ENCODE peak calls at places on chromosomes 16 and 17, in seven cellular contexts. One of them, this sample, is unnamed.

GRCh38 chr17:40646791-40647548 is 648 bp downstream of the SMARCE1 start:
- DNase-seq in sigmoid colon: no peak
- DNase-seq in thoracic aorta: no peak
- DNase-seq in osteoblast: peak; percentile 77
- DNase-seq in MM.1S: peak; percentile 51
- DNase-seq in B cell: no peak
- DNase-seq in neural crest cell: peak; percentile 32
- DNase-seq in this sample: no peak

GRCh38 chr16:52993179-52993578 is 59.5 kb downstream of the CHD9NB start:
- DNase-seq in sigmoid colon: no peak
- DNase-seq in thoracic aorta: no peak
- DNase-seq in osteoblast: no peak
- DNase-seq in MM.1S: no peak
- DNase-seq in B cell: no peak
- DNase-seq in neural crest cell: no peak
- DNase-seq in this sample: no peak

GRCh38 chr16:2950400-2950724 is 13.7 kb upstream of the KREMEN2 start:
- DNase-seq in sigmoid colon: no peak
- DNase-seq in thoracic aorta: no peak
- DNase-seq in osteoblast: no peak
- DNase-seq in MM.1S: no peak
- DNase-seq in B cell: no peak
- DNase-seq in neural crest cell: no peak
- DNase-seq in this sample: no peak

GRCh38 chr17:81684442-81684911 is 666 bp downstream of the HGS start:
- DNase-seq in sigmoid colon: no peak
- DNase-seq in thoracic aorta: no peak
- DNase-seq in osteoblast: peak; percentile 99
- DNase-seq in MM.1S: no peak
- DNase-seq in B cell: no peak
- DNase-seq in neural crest cell: no peak
- DNase-seq in this sample: no peak

GRCh38 chr17:17484451-17484899 is 7.7 kb downstream of the MED9 start:
- DNase-seq in sigmoid colon: no peak
- DNase-seq in thoracic aorta: no peak
- DNase-seq in osteoblast: peak; percentile 56
- DNase-seq in MM.1S: no peak
- DNase-seq in B cell: no peak
- DNase-seq in neural crest cell: no peak
- DNase-seq in this sample: peak; percentile 49

GRCh38 chr17:9044796-9045470 is 23.6 kb downstream of the NTN1 start:
- DNase-seq in sigmoid colon: no peak
- DNase-seq in thoracic aorta: no peak
- DNase-seq in osteoblast: no peak
- DNase-seq in MM.1S: no peak
- DNase-seq in B cell: no peak
- DNase-seq in neural crest cell: no peak
- DNase-seq in this sample: no peak

GRCh38 chr16:88743693-88744519 is 37.6 kb downstream of the CTU2 start:
- DNase-seq in sigmoid colon: peak; percentile 91
- DNase-seq in thoracic aorta: peak; percentile 26
- DNase-seq in osteoblast: peak; percentile 99
- DNase-seq in MM.1S: no peak
- DNase-seq in B cell: peak; percentile 81
- DNase-seq in neural crest cell: peak; percentile 87
- DNase-seq in this sample: no peak

GRCh38 chr16:85733839-85734170 is 17.1 kb downstream of the C16orf74 start:
- DNase-seq in sigmoid colon: no peak
- DNase-seq in thoracic aorta: no peak
- DNase-seq in osteoblast: peak; percentile 88
- DNase-seq in MM.1S: no peak
- DNase-seq in B cell: no peak
- DNase-seq in neural crest cell: peak; percentile 48
- DNase-seq in this sample: no peak

GRCh38 chr17:66777689-66778225 is 57.2 kb upstream of the CACNG5 start:
- DNase-seq in sigmoid colon: no peak
- DNase-seq in thoracic aorta: no peak
- DNase-seq in osteoblast: no peak
- DNase-seq in MM.1S: no peak
- DNase-seq in B cell: no peak
- DNase-seq in neural crest cell: no peak
- DNase-seq in this sample: peak; percentile 28

GRCh38 chr16:58506241-58507194 is 6.6 kb downstream of the NDRG4 start:
- DNase-seq in sigmoid colon: peak; percentile 54
- DNase-seq in thoracic aorta: no peak
- DNase-seq in osteoblast: peak; percentile 74
- DNase-seq in MM.1S: no peak
- DNase-seq in B cell: no peak
- DNase-seq in neural crest cell: no peak
- DNase-seq in this sample: peak; percentile 81
- TF ChIP-seq CTCF in sigmoid colon: no peak
- TF ChIP-seq CTCF in thoracic aorta: no peak
- TF ChIP-seq CTCF in osteoblast: no peak
- TF ChIP-seq CTCF in MM.1S: no peak
- TF ChIP-seq CTCF in B cell: no peak
- TF ChIP-seq CTCF in neural crest cell: no peak
- TF ChIP-seq CTCF in this sample: no peak

DNA sequence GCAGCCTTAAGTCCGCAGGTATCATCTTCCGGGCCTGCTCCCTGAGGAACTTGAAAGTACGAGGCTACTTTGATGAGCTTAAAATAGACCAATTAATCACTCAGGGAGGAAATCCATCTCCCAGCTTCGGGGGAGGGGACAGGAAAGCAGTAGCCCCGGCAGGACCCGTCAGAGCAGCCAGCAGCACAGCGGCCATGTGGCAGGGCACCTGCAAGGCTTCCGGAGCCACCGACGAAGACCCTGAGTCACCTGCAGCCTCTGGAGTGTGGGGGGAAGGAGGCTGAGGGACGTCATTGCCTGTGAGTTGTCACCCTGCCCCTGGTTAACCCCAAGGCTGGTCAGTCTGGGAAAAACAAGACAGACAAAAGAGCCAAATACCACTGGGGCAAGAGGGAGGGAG is 4.4 kb upstream of the CYB561 start:
- DNase-seq in sigmoid colon: no peak
- DNase-seq in thoracic aorta: no peak
- DNase-seq in osteoblast: peak; percentile 88
- DNase-seq in MM.1S: no peak
- DNase-seq in B cell: no peak
- DNase-seq in neural crest cell: no peak
- DNase-seq in this sample: no peak
- TF ChIP-seq CTCF in sigmoid colon: no peak
- TF ChIP-seq CTCF in thoracic aorta: no peak
- TF ChIP-seq CTCF in osteoblast: no peak
- TF ChIP-seq CTCF in MM.1S: no peak
- TF ChIP-seq CTCF in B cell: no peak
- TF ChIP-seq CTCF in neural crest cell: no peak
- TF ChIP-seq CTCF in this sample: no peak

GRCh38 chr17:15090533-15090932 is 174.6 kb downstream of the PMP22 start:
- DNase-seq in sigmoid colon: no peak
- DNase-seq in thoracic aorta: no peak
- DNase-seq in osteoblast: no peak
- DNase-seq in MM.1S: no peak
- DNase-seq in B cell: no peak
- DNase-seq in neural crest cell: no peak
- DNase-seq in this sample: no peak

GRCh38 chr17:15092261-15092660 is 172.9 kb downstream of the PMP22 start:
- DNase-seq in sigmoid colon: no peak
- DNase-seq in thoracic aorta: no peak
- DNase-seq in osteoblast: no peak
- DNase-seq in MM.1S: no peak
- DNase-seq in B cell: no peak
- DNase-seq in neural crest cell: no peak
- DNase-seq in this sample: no peak

GRCh38 chr17:15092762-15093161 is 172.4 kb downstream of the PMP22 start:
- DNase-seq in sigmoid colon: no peak
- DNase-seq in thoracic aorta: no peak
- DNase-seq in osteoblast: peak; percentile 13
- DNase-seq in MM.1S: no peak
- DNase-seq in B cell: no peak
- DNase-seq in neural crest cell: no peak
- DNase-seq in this sample: no peak

GRCh38 chr17:15087946-15088345 is 177.2 kb downstream of the PMP22 start:
- DNase-seq in sigmoid colon: no peak
- DNase-seq in thoracic aorta: no peak
- DNase-seq in osteoblast: no peak
- DNase-seq in MM.1S: no peak
- DNase-seq in B cell: no peak
- DNase-seq in neural crest cell: no peak
- DNase-seq in this sample: no peak

GRCh38 chr17:15091825-15092224 is 173.3 kb downstream of the PMP22 start:
- DNase-seq in sigmoid colon: no peak
- DNase-seq in thoracic aorta: no peak
- DNase-seq in osteoblast: no peak
- DNase-seq in MM.1S: no peak
- DNase-seq in B cell: no peak
- DNase-seq in neural crest cell: no peak
- DNase-seq in this sample: no peak
- TF ChIP-seq CTCF in sigmoid colon: no peak
- TF ChIP-seq CTCF in thoracic aorta: no peak
- TF ChIP-seq CTCF in osteoblast: no peak
- TF ChIP-seq CTCF in MM.1S: no peak
- TF ChIP-seq CTCF in B cell: no peak
- TF ChIP-seq CTCF in neural crest cell: peak; percentile 43
- TF ChIP-seq CTCF in this sample: peak; percentile 79

DNA sequence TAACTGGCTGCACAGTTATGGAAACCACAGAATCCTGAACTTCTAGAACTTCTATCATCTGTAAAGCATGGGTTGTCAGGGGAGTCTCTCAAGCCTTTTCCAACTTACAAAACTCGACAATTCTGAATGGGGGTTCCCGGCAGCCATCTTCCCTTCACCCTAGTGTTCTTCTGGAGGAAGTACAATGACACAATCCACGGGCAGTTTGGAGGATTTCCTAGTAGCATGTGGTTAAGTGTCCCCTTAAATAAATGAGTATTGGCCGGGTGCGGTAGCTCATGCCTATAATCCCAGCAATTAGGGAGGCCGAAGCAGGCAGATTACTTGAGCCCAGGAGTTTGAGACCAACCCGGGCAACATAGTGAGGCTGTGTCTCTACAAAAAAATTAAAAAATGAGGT is 2.1 kb downstream of the SLC16A6 start:
- DNase-seq in sigmoid colon: no peak
- DNase-seq in thoracic aorta: no peak
- DNase-seq in osteoblast: no peak
- DNase-seq in MM.1S: no peak
- DNase-seq in B cell: peak; percentile 40
- DNase-seq in neural crest cell: no peak
- DNase-seq in this sample: no peak
- TF ChIP-seq CTCF in sigmoid colon: no peak
- TF ChIP-seq CTCF in thoracic aorta: no peak
- TF ChIP-seq CTCF in osteoblast: no peak
- TF ChIP-seq CTCF in MM.1S: no peak
- TF ChIP-seq CTCF in B cell: peak; percentile 35
- TF ChIP-seq CTCF in neural crest cell: no peak
- TF ChIP-seq CTCF in this sample: no peak

GRCh38 chr17:49525831-49526741 is 31.0 kb downstream of the NGFR start:
- DNase-seq in sigmoid colon: peak; percentile 81
- DNase-seq in thoracic aorta: no peak
- DNase-seq in osteoblast: peak; percentile 44
- DNase-seq in MM.1S: no peak
- DNase-seq in B cell: no peak
- DNase-seq in neural crest cell: no peak
- DNase-seq in this sample: peak; percentile 82
- TF ChIP-seq CTCF in sigmoid colon: no peak
- TF ChIP-seq CTCF in thoracic aorta: no peak
- TF ChIP-seq CTCF in osteoblast: no peak
- TF ChIP-seq CTCF in MM.1S: no peak
- TF ChIP-seq CTCF in B cell: no peak
- TF ChIP-seq CTCF in neural crest cell: no peak
- TF ChIP-seq CTCF in this sample: no peak